ENCODE peak calls at places on chromosomes 11 and 22, in six cellular contexts. One of them, this sample, is unnamed. For H3K4me1 and H3K9me3, the result is how much of the 10 kb centered on the place peaks cover.

GRCh38 chr11:12862761-12863469 is 146.2 kb upstream of the RASSF10 start:
- DNase-seq in SK-N-SH: peak
- DNase-seq in A549: no peak
- DNase-seq in K562: peak
- DNase-seq in HCT116: no peak
- DNase-seq in H1: peak
- DNase-seq in this sample: peak

GRCh38 chr22:46788426-46789168 is 26.1 kb downstream of the TBC1D22A start:
- DNase-seq in H1: no peak
- DNase-seq in SK-N-SH: no peak
- DNase-seq in HCT116: no peak
- DNase-seq in K562: no peak
- DNase-seq in A549: no peak
- DNase-seq in this sample: no peak

GRCh38 chr22:32951807-32952153 is 106.4 kb downstream of the SYN3 start:
- DNase-seq in SK-N-SH: peak
- DNase-seq in A549: no peak
- DNase-seq in H1: no peak
- DNase-seq in K562: no peak
- DNase-seq in HCT116: no peak
- DNase-seq in this sample: no peak

GRCh38 chr11:127066426-127067090 is 66.0 kb upstream of the KIRREL3 start:
- DNase-seq in HCT116: no peak
- DNase-seq in K562: no peak
- DNase-seq in H1: peak
- DNase-seq in SK-N-SH: no peak
- DNase-seq in A549: no peak
- DNase-seq in this sample: no peak

GRCh38 chr11:8907116-8907515 is 3.9 kb upstream of the AKIP1 start:
- DNase-seq in K562: no peak
- DNase-seq in A549: no peak
- DNase-seq in HCT116: no peak
- DNase-seq in SK-N-SH: no peak
- DNase-seq in H1: no peak
- DNase-seq in this sample: no peak

GRCh38 chr11:45949992-45950407 is 27.5 kb downstream of the LARGE2 start:
- DNase-seq in SK-N-SH: no peak
- DNase-seq in HCT116: no peak
- DNase-seq in K562: no peak
- DNase-seq in H1: no peak
- DNase-seq in A549: no peak
- DNase-seq in this sample: no peak

GRCh38 chr11:33269822-33270221 is 12.6 kb downstream of the HIPK3 start:
- DNase-seq in HCT116: no peak
- DNase-seq in H1: no peak
- DNase-seq in K562: no peak
- DNase-seq in SK-N-SH: no peak
- DNase-seq in A549: no peak
- DNase-seq in this sample: no peak

GRCh38 chr11:92495107-92495793 is 270.6 kb downstream of the FAT3 start:
- DNase-seq in A549: no peak
- DNase-seq in K562: no peak
- DNase-seq in SK-N-SH: no peak
- DNase-seq in H1: no peak
- DNase-seq in HCT116: no peak
- DNase-seq in this sample: no peak

GRCh38 chr11:118842369-118842768 is 41.3 kb upstream of the CXCR5 start:
- DNase-seq in A549: no peak
- DNase-seq in SK-N-SH: no peak
- DNase-seq in HCT116: peak
- DNase-seq in K562: no peak
- DNase-seq in H1: no peak
- DNase-seq in this sample: no peak

GRCh38 chr22:28874816-28875320 is 8.5 kb upstream of the ZNRF3 start:
- DNase-seq in SK-N-SH: no peak
- DNase-seq in HCT116: no peak
- DNase-seq in H1: no peak
- DNase-seq in A549: no peak
- DNase-seq in K562: no peak
- DNase-seq in this sample: no peak

GRCh38 chr11:21133244-21133643 is 463.9 kb downstream of the NELL1 start:
- DNase-seq in A549: no peak
- DNase-seq in HCT116: no peak
- DNase-seq in SK-N-SH: no peak
- DNase-seq in H1: no peak
- DNase-seq in K562: no peak
- DNase-seq in this sample: no peak

GRCh38 chr22:46001426-46002106 is 24.6 kb upstream of the WNT7B start:
- DNase-seq in A549: no peak
- DNase-seq in H1: no peak
- DNase-seq in SK-N-SH: no peak
- DNase-seq in K562: no peak
- DNase-seq in HCT116: no peak
- DNase-seq in this sample: peak

GRCh38 chr11:8638300-8638699 is 44.2 kb downstream of the TRIM66 start:
- DNase-seq in K562: peak
- DNase-seq in SK-N-SH: no peak
- DNase-seq in H1: no peak
- DNase-seq in HCT116: no peak
- DNase-seq in A549: no peak
- DNase-seq in this sample: no peak

GRCh38 chr22:40401981-40402406 is 31.6 kb downstream of the SGSM3 start:
- DNase-seq in HCT116: no peak
- DNase-seq in K562: no peak
- DNase-seq in A549: no peak
- DNase-seq in SK-N-SH: no peak
- DNase-seq in H1: no peak
- DNase-seq in this sample: no peak
- TF ChIP-seq MAX in HCT116: no peak
- TF ChIP-seq MAX in K562: no peak
- TF ChIP-seq MAX in A549: no peak
- TF ChIP-seq MAX in SK-N-SH: no peak
- TF ChIP-seq MAX in H1: no peak
- TF ChIP-seq MAX in this sample: no peak

DNA sequence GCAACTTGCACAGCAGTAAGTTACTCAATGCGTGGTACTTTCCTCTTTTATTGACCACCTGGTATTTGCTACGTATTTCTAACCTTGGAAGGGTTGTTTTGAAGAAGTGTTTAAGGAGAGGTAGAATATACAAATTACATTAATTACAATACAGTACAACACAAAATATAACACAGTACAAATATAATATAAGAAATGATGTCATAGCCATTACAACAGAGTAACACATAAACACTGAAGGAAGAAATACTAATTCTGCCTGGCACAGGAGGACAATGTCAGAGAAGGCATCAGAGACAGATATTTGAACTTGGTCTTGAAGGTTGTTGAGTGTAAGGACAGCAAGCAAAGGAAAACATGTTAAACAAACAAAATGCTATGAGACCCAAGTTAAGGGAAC is 25.6 kb downstream of the PAK1 start:
- DNase-seq in HCT116: no peak
- DNase-seq in SK-N-SH: no peak
- DNase-seq in H1: no peak
- DNase-seq in K562: no peak
- DNase-seq in A549: no peak
- DNase-seq in this sample: no peak
- H3K4me1 ChIP-seq in HCT116: under half
- H3K4me1 ChIP-seq in SK-N-SH: under half
- H3K4me1 ChIP-seq in H1: under half
- H3K4me1 ChIP-seq in K562: under half
- H3K4me1 ChIP-seq in A549: under half
- H3K4me1 ChIP-seq in this sample: under half

GRCh38 chr11:101082813-101083212 is 46.8 kb downstream of the PGR start:
- DNase-seq in K562: no peak
- DNase-seq in H1: no peak
- DNase-seq in SK-N-SH: no peak
- DNase-seq in A549: no peak
- DNase-seq in HCT116: no peak
- DNase-seq in this sample: no peak
- H3K9me3 ChIP-seq in K562: under half
- H3K9me3 ChIP-seq in H1: under half
- H3K9me3 ChIP-seq in SK-N-SH: under half
- H3K9me3 ChIP-seq in A549: under half
- H3K9me3 ChIP-seq in HCT116: under half
- H3K9me3 ChIP-seq in this sample: under half

GRCh38 chr11:47268448-47269001 is 1.4 kb upstream of the MADD start:
- DNase-seq in HCT116: no peak
- DNase-seq in H1: peak
- DNase-seq in K562: no peak
- DNase-seq in SK-N-SH: no peak
- DNase-seq in A549: no peak
- DNase-seq in this sample: no peak
- TF ChIP-seq MAX in HCT116: no peak
- TF ChIP-seq MAX in H1: no peak
- TF ChIP-seq MAX in K562: no peak
- TF ChIP-seq MAX in SK-N-SH: no peak
- TF ChIP-seq MAX in A549: no peak
- TF ChIP-seq MAX in this sample: no peak

GRCh38 chr22:37630839-37631435 is 8.5 kb upstream of the SH3BP1 start:
- DNase-seq in SK-N-SH: no peak
- DNase-seq in A549: no peak
- DNase-seq in HCT116: no peak
- DNase-seq in H1: no peak
- DNase-seq in K562: peak
- DNase-seq in this sample: no peak
- H3K4me1 ChIP-seq in SK-N-SH: under half
- H3K4me1 ChIP-seq in A549: under half
- H3K4me1 ChIP-seq in HCT116: under half
- H3K4me1 ChIP-seq in H1: under half
- H3K4me1 ChIP-seq in K562: under half
- H3K4me1 ChIP-seq in this sample: under half

GRCh38 chr11:23765862-23766261 is 731.0 kb upstream of the LUZP2 start:
- DNase-seq in SK-N-SH: no peak
- DNase-seq in HCT116: no peak
- DNase-seq in H1: no peak
- DNase-seq in K562: no peak
- DNase-seq in A549: no peak
- DNase-seq in this sample: no peak
- H3K9me3 ChIP-seq in SK-N-SH: under half
- H3K9me3 ChIP-seq in HCT116: under half
- H3K9me3 ChIP-seq in H1: under half
- H3K9me3 ChIP-seq in K562: under half
- H3K9me3 ChIP-seq in A549: under half
- H3K9me3 ChIP-seq in this sample: under half

DNA sequence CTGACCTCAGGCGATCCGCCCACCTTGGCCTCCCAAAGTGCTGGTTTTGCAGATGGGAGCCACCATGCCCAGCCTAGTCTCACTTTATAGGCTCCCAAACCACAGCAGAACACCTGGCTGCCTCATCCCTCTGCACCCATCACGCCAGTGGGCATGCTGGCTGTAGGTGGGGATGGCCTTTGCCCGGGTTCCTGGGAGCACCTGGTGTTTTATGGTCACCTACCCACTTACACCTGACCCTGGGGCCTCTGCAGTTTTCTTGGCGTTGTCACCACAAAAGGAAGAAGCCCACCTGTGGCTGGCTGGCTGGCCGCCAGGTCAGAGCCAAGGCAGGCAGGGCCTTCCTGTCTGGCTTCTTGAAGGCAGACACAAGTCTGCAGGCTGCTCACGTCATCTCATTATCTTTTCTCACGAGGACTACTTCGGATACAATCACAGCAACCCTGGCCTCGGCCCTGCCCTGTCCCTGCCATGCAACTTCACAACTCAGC is 8.2 kb downstream of the RRP7A start:
- DNase-seq in A549: no peak
- DNase-seq in HCT116: no peak
- DNase-seq in SK-N-SH: no peak
- DNase-seq in K562: no peak
- DNase-seq in H1: no peak
- DNase-seq in this sample: no peak
- TF ChIP-seq MAX in A549: no peak
- TF ChIP-seq MAX in HCT116: no peak
- TF ChIP-seq MAX in SK-N-SH: no peak
- TF ChIP-seq MAX in K562: no peak
- TF ChIP-seq MAX in H1: no peak
- TF ChIP-seq MAX in this sample: no peak

This sample was measured in endothelial cell of umbilical vein.